ENCODE peak calls at places on chromosome 20, in ten cellular contexts. D is uterus; Y is AG20443; U is caudate nucleus; R is endothelial cell; O is iPS-NIHi11; S is stimulated activated CD8-positive, alpha-beta memory T cell treated with anti-CD3 and anti-CD28 coated beads, Interleukin-4, amount 100 ng/mL, for 24 hours; P is T-helper 2 cell; B is T-helper 9 cell; X is activated T-cell treated with anti-CD3 and anti-CD28 coated beads for 1 hour. Q is an unnamed sample.

GRCh38 chr20:63351811-63352591 is 9.1 kb downstream of the CHRNA4 start:
- DNase-seq in D (no peak), Y (no peak), U (no peak), R (no peak), O (peak), S (no peak), P (no peak), B (no peak), X (no peak), Q (no peak)

GRCh38 chr20:33232486-33233072 is 3.2 kb upstream of the BPIFA1 start:
- DNase-seq in D (no peak), Y (no peak), U (no peak), R (no peak), O (no peak), S (no peak), P (no peak), B (no peak), X (no peak), Q (no peak)

GRCh38 chr20:10453241-10453640 is 18.1 kb downstream of the SLX4IP start:
- DNase-seq in D (no peak), Y (no peak), U (no peak), R (peak), O (no peak), S (no peak), P (no peak), B (no peak), X (no peak), Q (no peak)

GRCh38 chr20:56259948-56260347 is 11.4 kb downstream of the MC3R start:
- DNase-seq in D (no peak), Y (no peak), U (no peak), R (no peak), O (no peak), S (no peak), P (no peak), B (no peak), X (no peak), Q (no peak)

GRCh38 chr20:17615645-17616479 is 46.0 kb downstream of the DSTN start:
- DNase-seq in D (no peak), Y (peak), U (no peak), R (no peak), O (no peak), S (no peak), P (no peak), B (no peak), X (no peak), Q (no peak)

GRCh38 chr20:327041-327945 is 1.9 kb downstream of the SOX12 start:
- DNase-seq in D (peak), Y (peak), U (peak), R (peak), O (peak), S (peak), P (peak), B (peak), X (peak), Q (peak)

GRCh38 chr20:6142348-6142993 is 19.6 kb upstream of the FERMT1 start:
- DNase-seq in D (peak), Y (peak), U (peak), R (peak), O (peak), S (peak), P (no peak), B (peak), X (peak), Q (no peak)

GRCh38 chr20:3406481-3407425 is 716 bp downstream of the DNAAF9 start:
- DNase-seq in D (peak), Y (peak), U (peak), R (peak), O (peak), S (no peak), P (no peak), B (peak), X (no peak), Q (no peak)

GRCh38 chr20:23613676-23614075 is 8.0 kb upstream of the CST9 start:
- DNase-seq in D (peak), Y (no peak), U (no peak), R (no peak), O (no peak), S (no peak), P (no peak), B (no peak), X (no peak), Q (no peak)

GRCh38 chr20:63830821-63831593 is at the start of gene ZBTB46:
- DNase-seq in D (peak), Y (peak), U (no peak), R (peak), O (peak), S (no peak), P (no peak), B (no peak), X (no peak), Q (no peak)

GRCh38 chr20:57601211-57601570 is 19.0 kb downstream of the ZBP1 start:
- DNase-seq in D (no peak), Y (no peak), U (no peak), R (no peak), O (no peak), S (no peak), P (no peak), B (no peak), X (no peak), Q (no peak)

GRCh38 chr20:325889-326644 is 715 bp downstream of the SOX12 start:
- DNase-seq in D (peak), Y (peak), U (peak), R (peak), O (peak), S (no peak), P (peak), B (peak), X (no peak), Q (peak)

GRCh38 chr20:50762045-50762422 is 30.7 kb downstream of the PARD6B start:
- DNase-seq in D (no peak), Y (no peak), U (peak), R (no peak), O (no peak), S (no peak), P (no peak), B (no peak), X (no peak), Q (no peak)

GRCh38 chr20:57383447-57384347 is 7.5 kb upstream of the RBM38 start:
- DNase-seq in D (no peak), Y (no peak), U (no peak), R (no peak), O (no peak), S (no peak), P (no peak), B (no peak), X (no peak), Q (no peak)

GRCh38 chr20:50085481-50086365 is 27.2 kb downstream of the UBE2V1 start:
- DNase-seq in D (peak), Y (peak), U (no peak), R (peak), O (peak), S (no peak), P (no peak), B (peak), X (peak), Q (no peak)

GRCh38 chr20:20741067-20742045 is 28.9 kb upstream of the RALGAPA2 start:
- DNase-seq in D (no peak), Y (no peak), U (no peak), R (no peak), O (no peak), S (no peak), P (no peak), B (no peak), X (no peak), Q (no peak)

GRCh38 chr20:22385602-22386299 is 198.6 kb downstream of the FOXA2 start:
- DNase-seq in D (no peak), Y (no peak), U (no peak), R (no peak), O (peak), S (no peak), P (no peak), B (no peak), X (no peak), Q (no peak)

GRCh38 chr20:53004267-53004813 is 32.2 kb downstream of the TSHZ2 start:
- DNase-seq in D (peak), Y (no peak), U (no peak), R (no peak), O (no peak), S (no peak), P (no peak), B (no peak), X (no peak), Q (no peak)

GRCh38 chr20:3711418-3712043 is 869 bp downstream of the SIGLEC1 start:
- DNase-seq in D (no peak), Y (no peak), U (no peak), R (no peak), O (no peak), S (no peak), P (no peak), B (no peak), X (no peak), Q (no peak)

GRCh38 chr20:39349240-39349639 is 387.1 kb downstream of the DHX35 start:
- DNase-seq in D (no peak), Y (no peak), U (no peak), R (no peak), O (no peak), S (no peak), P (no peak), B (no peak), X (no peak), Q (no peak)

GRCh38 chr20:51380401-51381385 is 161.8 kb downstream of the NFATC2 start:
- DNase-seq in D (no peak), Y (no peak), U (no peak), R (no peak), O (no peak), S (no peak), P (no peak), B (no peak), X (no peak), Q (no peak)

GRCh38 chr20:38831995-38832620 is 26.6 kb downstream of the PPP1R16B start:
- DNase-seq in D (no peak), Y (no peak), U (no peak), R (no peak), O (no peak), S (no peak), P (no peak), B (no peak), X (no peak), Q (no peak)

GRCh38 chr20:33693741-33694645 is 7.8 kb upstream of the E2F1 start:
- DNase-seq in D (no peak), Y (no peak), U (peak), R (no peak), O (peak), S (no peak), P (no peak), B (no peak), X (no peak), Q (no peak)

GRCh38 chr20:34713194-34713943 is 9.2 kb downstream of the TP53INP2 start:
- DNase-seq in D (peak), Y (peak), U (no peak), R (no peak), O (no peak), S (no peak), P (no peak), B (no peak), X (no peak), Q (no peak)